ENCODE peak calls at places on chromosome 12, in six cellular contexts. S, R, Q, W, E and O are unnamed samples. For H3K4me1 and H3K27me3, the result is how much of the 10 kb centered on the place peaks cover.

GRCh38 chr12:119180380-119181040 is 1.8 kb downstream of the HSPB8 start:
- DNase-seq in S (no peak), R (no peak), Q (no peak), W (no peak), E (peak), O (peak)

GRCh38 chr12:62533087-62533754 is 66.6 kb downstream of the MON2 start:
- DNase-seq in S (no peak), R (no peak), Q (no peak), W (no peak), E (no peak), O (no peak)

GRCh38 chr12:103800252-103800771 is 40.7 kb downstream of the NT5DC3 start:
- DNase-seq in S (peak), R (no peak), Q (peak), W (no peak), E (peak), O (no peak)

GRCh38 chr12:129827102-129827873 is 76.5 kb downstream of the TMEM132D start:
- DNase-seq in S (no peak), R (no peak), Q (no peak), W (no peak), E (no peak), O (no peak)

GRCh38 chr12:72865921-72866320 is 593.8 kb downstream of the TRHDE start:
- DNase-seq in S (peak), R (no peak), Q (no peak), W (no peak), E (no peak), O (no peak)

GRCh38 chr12:89544730-89545184 is 18.9 kb upstream of the POC1B start:
- DNase-seq in S (no peak), R (no peak), Q (peak), W (peak), E (peak), O (no peak)

GRCh38 chr12:3302406-3303041 is 188.5 kb upstream of the PRMT8 start:
- DNase-seq in S (no peak), R (no peak), Q (no peak), W (no peak), E (no peak), O (no peak)

GRCh38 chr12:75754141-75754540 is 242.7 kb upstream of the KRR1 start:
- DNase-seq in S (no peak), R (no peak), Q (no peak), W (no peak), E (no peak), O (no peak)

GRCh38 chr12:47114481-47114892 is 34.7 kb upstream of the AMIGO2 start:
- DNase-seq in S (no peak), R (no peak), Q (no peak), W (no peak), E (no peak), O (no peak)

GRCh38 chr12:58504539-58504938 is 415.8 kb downstream of the LRIG3 start:
- DNase-seq in S (peak), R (no peak), Q (no peak), W (no peak), E (no peak), O (peak)

GRCh38 chr12:131912526-131913274 is 16.4 kb upstream of the PUS1 start:
- DNase-seq in S (peak), R (no peak), Q (peak), W (no peak), E (peak), O (no peak)

GRCh38 chr12:9721394-9722092 is 11.4 kb downstream of the CLECL1 start:
- DNase-seq in S (no peak), R (peak), Q (no peak), W (no peak), E (no peak), O (peak)

GRCh38 chr12:26402648-26403047 is 207.3 kb downstream of the SSPN start:
- DNase-seq in S (peak), R (no peak), Q (no peak), W (no peak), E (no peak), O (peak)
- TF ChIP-seq CTCF in S (peak), R (no peak), Q (peak), W (no peak), E (no peak), O (peak)

GRCh38 chr12:110533607-110534006 is 31.5 kb downstream of the RAD9B start:
- DNase-seq in S (no peak), R (no peak), Q (no peak), W (no peak), E (no peak), O (no peak)
- H3K4me1 ChIP-seq in S (under half), R (half or more), Q (half or more), W (under half), E (under half), O (under half)

DNA sequence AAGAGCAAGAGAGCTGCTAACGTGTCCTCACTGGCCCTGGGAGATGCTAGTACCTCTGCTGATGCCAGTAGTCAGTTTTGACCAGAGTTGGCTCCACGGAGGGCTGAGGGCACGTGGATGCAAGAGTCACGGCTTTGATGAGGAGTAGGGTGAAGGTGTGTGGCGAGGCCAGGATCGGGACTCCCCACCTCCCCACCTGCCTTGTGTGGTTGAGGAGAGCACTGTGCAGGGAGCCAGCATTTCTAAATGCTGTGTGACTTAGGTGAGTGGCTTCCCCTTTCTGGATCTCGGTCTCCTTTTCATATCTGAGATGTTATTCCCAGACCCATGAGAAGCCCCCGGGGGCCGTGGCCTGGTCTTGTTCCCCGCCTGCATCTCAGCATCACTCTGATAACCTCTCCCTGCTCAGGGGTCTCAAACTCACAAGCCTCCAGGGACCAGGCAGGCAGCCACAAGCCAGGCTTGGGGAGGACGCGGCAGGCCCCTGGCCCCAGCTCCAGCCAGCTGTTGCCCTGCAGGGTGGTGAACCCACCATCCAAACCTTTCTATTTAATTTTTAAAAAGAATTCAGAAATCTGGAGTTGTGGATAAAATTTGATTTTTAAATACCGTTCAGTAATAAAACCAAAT is 32.1 kb downstream of the MVK start:
- DNase-seq in S (no peak), R (no peak), Q (no peak), W (peak), E (no peak), O (no peak)
- H3K27me3 ChIP-seq in S (under half), R (under half), Q (under half), W (under half), E (under half), O (under half)

DNA sequence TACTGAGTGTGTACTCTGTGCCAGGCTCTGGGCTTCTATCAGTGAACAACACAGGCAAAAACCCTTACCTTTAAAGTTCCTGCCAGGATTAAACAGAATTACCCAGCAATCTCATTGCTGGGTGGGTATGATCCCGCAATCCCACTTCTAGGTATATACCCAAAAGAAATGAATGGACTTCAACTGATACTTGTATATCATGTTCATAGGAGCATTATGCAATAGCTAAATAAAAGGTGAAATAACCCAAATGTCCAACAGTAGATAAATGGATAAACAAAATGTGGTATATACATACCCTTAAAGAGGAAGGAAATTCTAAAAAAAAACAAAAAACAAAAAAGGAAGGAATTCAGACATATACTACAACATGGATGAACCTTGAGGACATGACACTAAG is 14.7 kb downstream of the DAZAP2 start:
- DNase-seq in S (no peak), R (no peak), Q (no peak), W (no peak), E (no peak), O (no peak)
- TF ChIP-seq CTCF in S (no peak), R (no peak), Q (no peak), W (no peak), E (no peak), O (no peak)